ENCODE peak calls at places on chromosomes 3 and 15, in five cellular contexts. W is CD4-positive, alpha-beta T cell; Q is foreskin fibroblast; H is stimulated activated CD4-positive, alpha-beta T cell treated with anti-CD3 and anti-CD28 coated beads, Interleukin-4, amount 100 ng/mL, for 1 hour; Z is neural crest cell. C is an unnamed sample.

GRCh38 chr3:61631108-61631769 is 69.9 kb downstream of the PTPRG start:
- DNase-seq in W (no peak), Q (no peak), H (no peak), Z (no peak), C (no peak)

GRCh38 chr3:43879166-43879565 is 188.4 kb downstream of the ABHD5 start:
- DNase-seq in W (no peak), Q (no peak), H (no peak), Z (no peak), C (no peak)

GRCh38 chr15:69590932-69591524 is 138.4 kb downstream of the RPLP1 start:
- DNase-seq in W (no peak), Q (no peak), H (no peak), Z (no peak), C (no peak)

GRCh38 chr15:96020133-96020532 is 310.4 kb upstream of the NR2F2 start:
- DNase-seq in W (no peak), Q (no peak), H (no peak), Z (no peak), C (no peak)

GRCh38 chr15:51622269-51623180 is at the start of gene DMXL2:
- DNase-seq in W (peak), Q (peak), H (peak), Z (peak), C (peak)

GRCh38 chr15:75733761-75734651 is 21.4 kb upstream of the CSPG4 start:
- DNase-seq in W (no peak), Q (no peak), H (no peak), Z (no peak), C (no peak)

GRCh38 chr15:31364301-31365031 is 37.8 kb downstream of the KLF13 start:
- DNase-seq in W (no peak), Q (no peak), H (no peak), Z (no peak), C (no peak)

GRCh38 chr3:2001306-2002108 is 97.2 kb upstream of the CNTN4 start:
- DNase-seq in W (no peak), Q (no peak), H (no peak), Z (no peak), C (no peak)

GRCh38 chr15:55659481-55659880 is 71.3 kb upstream of the PYGO1 start:
- DNase-seq in W (no peak), Q (no peak), H (no peak), Z (no peak), C (no peak)

C was measured in hepatic stellate cell.